ENCODE peak calls at places on chromosomes 3 and 15, in four cellular contexts. C is NCI-H1417; T is CD8-positive, alpha-beta T cell; Z is epithelial cell of esophagus. V is an unnamed sample.

GRCh38 chr3:46918634-46919033 is 41.1 kb downstream of the PTH1R start:
- DNase-seq in Z (no peak), C (no peak), T (no peak), V (no peak)

GRCh38 chr15:25670025-25670554 is 193.0 kb downstream of the ATP10A start:
- DNase-seq in C (no peak), T (no peak), Z (no peak), V (no peak)

GRCh38 chr3:30458781-30459180 is 147.6 kb upstream of the TGFBR2 start:
- DNase-seq in C (no peak), Z (no peak), T (no peak), V (no peak)

GRCh38 chr15:83410532-83410931 is 36.6 kb upstream of the SH3GL3 start:
- DNase-seq in T (no peak), C (no peak), Z (no peak), V (no peak)

GRCh38 chr3:127483005-127483641 is 107.4 kb downstream of the TPRA1 start:
- DNase-seq in C (no peak), T (no peak), Z (no peak), V (no peak)

GRCh38 chr3:11477286-11477935 is 166.3 kb downstream of the VGLL4 start:
- DNase-seq in Z (peak), T (no peak), C (no peak), V (peak)

GRCh38 chr15:81007428-81008064 is 6.8 kb downstream of the TLNRD1 start:
- DNase-seq in Z (no peak), C (no peak), T (no peak), V (no peak)

GRCh38 chr15:60829416-60829815 is 350.5 kb upstream of the ICE2 start:
- DNase-seq in Z (no peak), C (no peak), T (no peak), V (peak)

GRCh38 chr3:188749830-188750229 is 421.9 kb upstream of the TPRG1 start:
- DNase-seq in C (no peak), Z (no peak), T (no peak), V (no peak)

GRCh38 chr15:88788036-88788435 is 15.2 kb upstream of the ACAN start:
- DNase-seq in T (no peak), C (no peak), Z (no peak), V (no peak)

GRCh38 chr3:142180761-142181362 is 31.5 kb upstream of the TFDP2 start:
- DNase-seq in T (peak), C (peak), Z (peak), V (peak)

GRCh38 chr3:58104155-58104554 is 95.9 kb downstream of the FLNB start:
- DNase-seq in Z (no peak), C (no peak), T (no peak), V (no peak)

GRCh38 chr15:60757831-60758570 is 279.1 kb upstream of the ICE2 start:
- DNase-seq in Z (no peak), C (no peak), T (no peak), V (no peak)

GRCh38 chr3:31661993-31662392 is 129.3 kb downstream of the STT3B start:
- DNase-seq in C (no peak), T (no peak), Z (no peak), V (no peak)

GRCh38 chr15:81511160-81511559 is 137.1 kb upstream of the TMC3 start:
- DNase-seq in C (no peak), T (no peak), Z (peak), V (peak)

GRCh38 chr15:52256930-52257733 is 38.5 kb downstream of the MYO5C start:
- DNase-seq in Z (no peak), C (no peak), T (no peak), V (no peak)

GRCh38 chr3:96813820-96814580 is 394 bp upstream of the EPHA6 start:
- DNase-seq in Z (peak), C (peak), T (no peak), V (peak)